ENCODE peak calls at places on chromosomes 11 and 22, in ten cellular contexts. One of them, this sample, is unnamed.

GRCh38 chr22:20839837-20840645 is 18.6 kb downstream of the PI4KA start:
- DNase-seq in brain microvascular endothelial cell: no peak
- DNase-seq in choroid plexus epithelial cell: no peak
- DNase-seq in psoas muscle: no peak
- DNase-seq in upper lobe of left lung: no peak
- DNase-seq in thoracic aorta: no peak
- DNase-seq in HL-60: no peak
- DNase-seq in fibroblast of pulmonary artery: no peak
- DNase-seq in A549: no peak
- DNase-seq in cardiac fibroblast: no peak
- DNase-seq in this sample: no peak

GRCh38 chr11:128428876-128429416 is 158.4 kb downstream of the ETS1 start:
- DNase-seq in choroid plexus epithelial cell: no peak
- DNase-seq in fibroblast of pulmonary artery: peak
- DNase-seq in cardiac fibroblast: no peak
- DNase-seq in psoas muscle: no peak
- DNase-seq in upper lobe of left lung: no peak
- DNase-seq in A549: no peak
- DNase-seq in HL-60: no peak
- DNase-seq in brain microvascular endothelial cell: no peak
- DNase-seq in thoracic aorta: no peak
- DNase-seq in this sample: peak

GRCh38 chr11:18321622-18321990 is 334 bp downstream of the HPS5 start:
- DNase-seq in brain microvascular endothelial cell: no peak
- DNase-seq in A549: no peak
- DNase-seq in cardiac fibroblast: no peak
- DNase-seq in psoas muscle: no peak
- DNase-seq in fibroblast of pulmonary artery: no peak
- DNase-seq in upper lobe of left lung: no peak
- DNase-seq in choroid plexus epithelial cell: peak
- DNase-seq in thoracic aorta: no peak
- DNase-seq in HL-60: no peak
- DNase-seq in this sample: no peak

GRCh38 chr11:22957890-22958289 is 97.6 kb upstream of the CCDC179 start:
- DNase-seq in A549: no peak
- DNase-seq in cardiac fibroblast: no peak
- DNase-seq in brain microvascular endothelial cell: no peak
- DNase-seq in upper lobe of left lung: no peak
- DNase-seq in choroid plexus epithelial cell: no peak
- DNase-seq in thoracic aorta: no peak
- DNase-seq in HL-60: no peak
- DNase-seq in fibroblast of pulmonary artery: no peak
- DNase-seq in psoas muscle: no peak
- DNase-seq in this sample: no peak

GRCh38 chr11:27319065-27319464 is 44.0 kb downstream of the CCDC34 start:
- DNase-seq in HL-60: no peak
- DNase-seq in A549: peak
- DNase-seq in choroid plexus epithelial cell: peak
- DNase-seq in thoracic aorta: no peak
- DNase-seq in brain microvascular endothelial cell: peak
- DNase-seq in upper lobe of left lung: no peak
- DNase-seq in fibroblast of pulmonary artery: no peak
- DNase-seq in cardiac fibroblast: peak
- DNase-seq in psoas muscle: no peak
- DNase-seq in this sample: peak

GRCh38 chr11:11605821-11606450 is 15.9 kb downstream of the GALNT18 start:
- DNase-seq in thoracic aorta: no peak
- DNase-seq in psoas muscle: no peak
- DNase-seq in upper lobe of left lung: no peak
- DNase-seq in HL-60: no peak
- DNase-seq in choroid plexus epithelial cell: no peak
- DNase-seq in brain microvascular endothelial cell: no peak
- DNase-seq in fibroblast of pulmonary artery: no peak
- DNase-seq in cardiac fibroblast: no peak
- DNase-seq in A549: no peak
- DNase-seq in this sample: no peak

GRCh38 chr11:128422576-128423370 is 164.6 kb downstream of the ETS1 start:
- DNase-seq in A549: no peak
- DNase-seq in psoas muscle: peak
- DNase-seq in brain microvascular endothelial cell: no peak
- DNase-seq in HL-60: no peak
- DNase-seq in choroid plexus epithelial cell: no peak
- DNase-seq in thoracic aorta: no peak
- DNase-seq in fibroblast of pulmonary artery: no peak
- DNase-seq in cardiac fibroblast: no peak
- DNase-seq in upper lobe of left lung: peak
- DNase-seq in this sample: no peak

GRCh38 chr11:118152552-118153471 is at the start of gene SCN4B:
- DNase-seq in brain microvascular endothelial cell: peak
- DNase-seq in choroid plexus epithelial cell: peak
- DNase-seq in upper lobe of left lung: peak
- DNase-seq in fibroblast of pulmonary artery: peak
- DNase-seq in A549: peak
- DNase-seq in psoas muscle: peak
- DNase-seq in thoracic aorta: no peak
- DNase-seq in cardiac fibroblast: peak
- DNase-seq in HL-60: peak
- DNase-seq in this sample: peak

GRCh38 chr11:9574806-9575530 is 1.5 kb downstream of the WEE1 start:
- DNase-seq in psoas muscle: no peak
- DNase-seq in cardiac fibroblast: peak
- DNase-seq in A549: peak
- DNase-seq in brain microvascular endothelial cell: peak
- DNase-seq in HL-60: no peak
- DNase-seq in thoracic aorta: no peak
- DNase-seq in choroid plexus epithelial cell: peak
- DNase-seq in upper lobe of left lung: peak
- DNase-seq in fibroblast of pulmonary artery: peak
- DNase-seq in this sample: peak

GRCh38 chr11:17793642-17794170 is 59.1 kb downstream of the KCNC1 start:
- DNase-seq in thoracic aorta: no peak
- DNase-seq in choroid plexus epithelial cell: no peak
- DNase-seq in psoas muscle: no peak
- DNase-seq in HL-60: no peak
- DNase-seq in upper lobe of left lung: no peak
- DNase-seq in fibroblast of pulmonary artery: no peak
- DNase-seq in brain microvascular endothelial cell: no peak
- DNase-seq in cardiac fibroblast: no peak
- DNase-seq in A549: no peak
- DNase-seq in this sample: no peak

GRCh38 chr22:28283025-28283654 is 364.1 kb upstream of the PITPNB start:
- DNase-seq in brain microvascular endothelial cell: peak
- DNase-seq in psoas muscle: no peak
- DNase-seq in fibroblast of pulmonary artery: peak
- DNase-seq in cardiac fibroblast: peak
- DNase-seq in A549: no peak
- DNase-seq in thoracic aorta: no peak
- DNase-seq in choroid plexus epithelial cell: peak
- DNase-seq in upper lobe of left lung: no peak
- DNase-seq in HL-60: no peak
- DNase-seq in this sample: peak

GRCh38 chr11:60288531-60288930 is 8.1 kb downstream of the MS4A4A start:
- DNase-seq in brain microvascular endothelial cell: peak
- DNase-seq in thoracic aorta: no peak
- DNase-seq in psoas muscle: no peak
- DNase-seq in choroid plexus epithelial cell: no peak
- DNase-seq in HL-60: no peak
- DNase-seq in A549: no peak
- DNase-seq in fibroblast of pulmonary artery: no peak
- DNase-seq in cardiac fibroblast: no peak
- DNase-seq in upper lobe of left lung: no peak
- DNase-seq in this sample: no peak

GRCh38 chr11:59207988-59208432 is 4.7 kb downstream of the MPEG1 start:
- DNase-seq in psoas muscle: no peak
- DNase-seq in HL-60: no peak
- DNase-seq in thoracic aorta: no peak
- DNase-seq in brain microvascular endothelial cell: peak
- DNase-seq in A549: peak
- DNase-seq in choroid plexus epithelial cell: peak
- DNase-seq in fibroblast of pulmonary artery: peak
- DNase-seq in upper lobe of left lung: peak
- DNase-seq in cardiac fibroblast: peak
- DNase-seq in this sample: peak

GRCh38 chr11:132349806-132350733 is 979.7 kb downstream of the NTM start:
- DNase-seq in choroid plexus epithelial cell: peak
- DNase-seq in upper lobe of left lung: no peak
- DNase-seq in cardiac fibroblast: no peak
- DNase-seq in HL-60: no peak
- DNase-seq in thoracic aorta: no peak
- DNase-seq in fibroblast of pulmonary artery: no peak
- DNase-seq in brain microvascular endothelial cell: peak
- DNase-seq in A549: no peak
- DNase-seq in psoas muscle: no peak
- DNase-seq in this sample: no peak

GRCh38 chr11:61041755-61042518 is 60.4 kb upstream of the CD5 start:
- DNase-seq in thoracic aorta: no peak
- DNase-seq in upper lobe of left lung: peak
- DNase-seq in fibroblast of pulmonary artery: peak
- DNase-seq in A549: peak
- DNase-seq in HL-60: no peak
- DNase-seq in psoas muscle: no peak
- DNase-seq in choroid plexus epithelial cell: peak
- DNase-seq in cardiac fibroblast: no peak
- DNase-seq in brain microvascular endothelial cell: peak
- DNase-seq in this sample: no peak

DNA sequence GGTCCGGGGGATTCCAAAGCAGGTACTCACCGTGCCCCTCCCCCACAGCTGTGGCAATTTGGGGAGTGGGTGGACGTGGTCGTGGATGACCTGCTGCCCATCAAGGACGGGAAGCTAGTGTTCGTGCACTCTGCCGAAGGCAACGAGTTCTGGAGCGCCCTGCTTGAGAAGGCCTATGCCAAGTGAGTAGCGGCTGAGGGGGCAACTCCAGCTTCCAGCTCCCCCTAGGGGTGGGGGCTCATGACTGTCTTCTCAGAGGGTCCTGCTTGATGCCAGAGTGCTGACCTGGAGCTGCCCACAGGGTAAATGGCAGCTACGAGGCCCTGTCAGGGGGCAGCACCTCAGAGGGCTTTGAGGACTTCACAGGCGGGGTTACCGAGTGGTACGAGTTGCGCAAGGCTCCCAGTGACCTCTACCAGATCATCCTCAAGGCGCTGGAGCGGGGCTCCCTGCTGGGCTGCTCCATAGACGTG is 4.2 kb downstream of the CAPN1 start:
- DNase-seq in choroid plexus epithelial cell: no peak
- DNase-seq in HL-60: no peak
- DNase-seq in cardiac fibroblast: no peak
- DNase-seq in fibroblast of pulmonary artery: no peak
- DNase-seq in psoas muscle: no peak
- DNase-seq in upper lobe of left lung: no peak
- DNase-seq in A549: no peak
- DNase-seq in thoracic aorta: no peak
- DNase-seq in brain microvascular endothelial cell: no peak
- DNase-seq in this sample: no peak
- TF ChIP-seq CTCF in choroid plexus epithelial cell: peak
- TF ChIP-seq CTCF in HL-60: no peak
- TF ChIP-seq CTCF in cardiac fibroblast: no peak
- TF ChIP-seq CTCF in fibroblast of pulmonary artery: no peak
- TF ChIP-seq CTCF in psoas muscle: no peak
- TF ChIP-seq CTCF in upper lobe of left lung: no peak
- TF ChIP-seq CTCF in A549: no peak
- TF ChIP-seq CTCF in thoracic aorta: no peak
- TF ChIP-seq CTCF in brain microvascular endothelial cell: peak
- TF ChIP-seq CTCF in this sample: no peak

DNA sequence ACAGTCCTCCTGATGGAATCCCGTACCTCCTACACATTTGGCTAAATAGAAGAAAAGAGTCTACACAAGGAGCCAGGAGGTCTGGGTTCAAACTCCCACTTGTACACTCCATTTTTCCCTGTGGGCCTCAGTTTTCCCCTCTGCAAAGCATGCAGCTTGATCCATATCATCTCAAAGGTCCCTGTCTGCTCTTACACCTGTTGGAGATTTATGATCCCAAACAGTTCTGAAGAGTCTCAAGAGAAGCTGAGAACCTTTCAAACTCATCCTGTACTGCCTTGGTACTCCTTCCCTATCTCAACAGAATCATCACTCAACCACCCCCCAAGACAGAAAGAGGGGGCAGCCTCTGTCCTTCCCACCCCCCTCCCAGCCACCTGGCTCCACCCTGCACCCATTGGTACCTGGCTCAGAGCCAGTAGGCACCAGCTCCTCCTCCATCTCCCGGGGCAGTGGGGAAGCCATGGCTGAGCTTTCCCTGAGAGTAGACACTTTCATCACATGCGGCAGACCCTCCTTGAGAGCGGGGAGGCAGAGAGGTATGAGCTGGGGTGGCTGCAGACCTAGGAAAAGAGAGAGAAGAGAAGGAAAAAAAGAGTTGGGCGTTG is 3.3 kb downstream of the TNKS1BP1 start:
- DNase-seq in thoracic aorta: no peak
- DNase-seq in brain microvascular endothelial cell: no peak
- DNase-seq in choroid plexus epithelial cell: no peak
- DNase-seq in cardiac fibroblast: no peak
- DNase-seq in fibroblast of pulmonary artery: no peak
- DNase-seq in A549: peak
- DNase-seq in upper lobe of left lung: no peak
- DNase-seq in psoas muscle: no peak
- DNase-seq in HL-60: no peak
- DNase-seq in this sample: no peak
- H3K4me3 ChIP-seq in thoracic aorta: peak
- H3K4me3 ChIP-seq in brain microvascular endothelial cell: peak
- H3K4me3 ChIP-seq in choroid plexus epithelial cell: peak
- H3K4me3 ChIP-seq in cardiac fibroblast: peak
- H3K4me3 ChIP-seq in fibroblast of pulmonary artery: peak
- H3K4me3 ChIP-seq in A549: peak
- H3K4me3 ChIP-seq in upper lobe of left lung: peak
- H3K4me3 ChIP-seq in psoas muscle: peak
- H3K4me3 ChIP-seq in HL-60: no peak
- H3K4me3 ChIP-seq in this sample: peak

DNA sequence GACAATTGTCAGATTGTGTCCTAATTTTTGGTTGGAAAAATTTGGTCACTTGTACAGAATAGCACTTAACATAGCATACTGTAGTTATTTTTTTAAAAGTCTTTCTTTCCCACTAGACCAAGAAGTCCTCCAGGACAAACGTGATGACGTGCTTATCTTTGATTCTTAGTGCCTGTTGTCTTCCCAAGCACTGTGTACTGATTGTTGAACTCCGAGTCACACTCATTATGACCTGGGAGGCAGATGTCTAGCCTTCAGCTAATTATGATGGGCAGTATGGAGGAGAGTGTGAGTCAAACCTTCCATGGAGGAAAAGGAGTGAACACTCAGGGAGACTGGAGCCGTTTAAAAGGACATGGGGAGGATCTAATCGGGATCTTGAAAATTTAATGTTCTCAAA is 119.8 kb downstream of the SPON1 start:
- DNase-seq in cardiac fibroblast: no peak
- DNase-seq in brain microvascular endothelial cell: no peak
- DNase-seq in HL-60: no peak
- DNase-seq in fibroblast of pulmonary artery: no peak
- DNase-seq in thoracic aorta: no peak
- DNase-seq in psoas muscle: no peak
- DNase-seq in choroid plexus epithelial cell: no peak
- DNase-seq in A549: no peak
- DNase-seq in upper lobe of left lung: no peak
- DNase-seq in this sample: peak
- TF ChIP-seq CTCF in cardiac fibroblast: no peak
- TF ChIP-seq CTCF in brain microvascular endothelial cell: no peak
- TF ChIP-seq CTCF in HL-60: no peak
- TF ChIP-seq CTCF in fibroblast of pulmonary artery: no peak
- TF ChIP-seq CTCF in thoracic aorta: no peak
- TF ChIP-seq CTCF in psoas muscle: no peak
- TF ChIP-seq CTCF in choroid plexus epithelial cell: no peak
- TF ChIP-seq CTCF in A549: no peak
- TF ChIP-seq CTCF in upper lobe of left lung: no peak
- TF ChIP-seq CTCF in this sample: no peak

GRCh38 chr22:39458443-39459083 is 1.8 kb downstream of the MGAT3 start:
- DNase-seq in choroid plexus epithelial cell: no peak
- DNase-seq in brain microvascular endothelial cell: no peak
- DNase-seq in thoracic aorta: no peak
- DNase-seq in psoas muscle: no peak
- DNase-seq in HL-60: no peak
- DNase-seq in cardiac fibroblast: no peak
- DNase-seq in fibroblast of pulmonary artery: no peak
- DNase-seq in upper lobe of left lung: no peak
- DNase-seq in A549: no peak
- DNase-seq in this sample: no peak
- H3K4me3 ChIP-seq in choroid plexus epithelial cell: peak
- H3K4me3 ChIP-seq in brain microvascular endothelial cell: no peak
- H3K4me3 ChIP-seq in thoracic aorta: peak
- H3K4me3 ChIP-seq in psoas muscle: peak
- H3K4me3 ChIP-seq in HL-60: no peak
- H3K4me3 ChIP-seq in cardiac fibroblast: peak
- H3K4me3 ChIP-seq in fibroblast of pulmonary artery: no peak
- H3K4me3 ChIP-seq in upper lobe of left lung: peak
- H3K4me3 ChIP-seq in A549: no peak
- H3K4me3 ChIP-seq in this sample: no peak